ENCODE peak calls at places on chromosomes 3 and 15, in five cellular contexts. One of them, this sample, is unnamed.

GRCh38 chr3:27596334-27596841 is 112.2 kb upstream of the SLC4A7 start:
- DNase-seq in AG09309: no peak
- DNase-seq in midbrain: no peak
- DNase-seq in NCI-H1930: no peak
- DNase-seq in right cardiac atrium: no peak
- DNase-seq in this sample: no peak

GRCh38 chr3:169769287-169770181 is at the start of gene ACTRT3:
- DNase-seq in AG09309: no peak
- DNase-seq in NCI-H1930: no peak
- DNase-seq in right cardiac atrium: peak; percentile 78
- DNase-seq in midbrain: peak; percentile 69
- DNase-seq in this sample: no peak

GRCh38 chr15:101157721-101158120 is 94.1 kb downstream of the CHSY1 start:
- DNase-seq in AG09309: no peak
- DNase-seq in NCI-H1930: no peak
- DNase-seq in midbrain: no peak
- DNase-seq in right cardiac atrium: no peak
- DNase-seq in this sample: no peak

GRCh38 chr3:69433938-69434263 is 48.0 kb upstream of the FRMD4B start:
- DNase-seq in right cardiac atrium: no peak
- DNase-seq in NCI-H1930: no peak
- DNase-seq in AG09309: no peak
- DNase-seq in midbrain: peak; percentile 27
- DNase-seq in this sample: no peak

GRCh38 chr3:196287066-196287404 is 491 bp downstream of the PCYT1A start:
- DNase-seq in NCI-H1930: no peak
- DNase-seq in midbrain: peak; percentile 39
- DNase-seq in AG09309: no peak
- DNase-seq in right cardiac atrium: no peak
- DNase-seq in this sample: no peak

GRCh38 chr3:28905798-28906197 is 375.1 kb upstream of the RBMS3 start:
- DNase-seq in AG09309: no peak
- DNase-seq in NCI-H1930: no peak
- DNase-seq in right cardiac atrium: no peak
- DNase-seq in midbrain: no peak
- DNase-seq in this sample: no peak

GRCh38 chr15:38398134-38398533 is 55.8 kb upstream of the FAM98B start:
- DNase-seq in NCI-H1930: no peak
- DNase-seq in right cardiac atrium: peak; percentile 63
- DNase-seq in midbrain: no peak
- DNase-seq in AG09309: peak; percentile 89
- DNase-seq in this sample: no peak

GRCh38 chr15:71489570-71489969 is 320.8 kb upstream of the NR2E3 start:
- DNase-seq in AG09309: no peak
- DNase-seq in NCI-H1930: no peak
- DNase-seq in midbrain: no peak
- DNase-seq in right cardiac atrium: no peak
- DNase-seq in this sample: no peak

GRCh38 chr3:186653984-186654383 is 11.8 kb upstream of the HRG start:
- DNase-seq in right cardiac atrium: no peak
- DNase-seq in NCI-H1930: no peak
- DNase-seq in AG09309: no peak
- DNase-seq in midbrain: no peak
- DNase-seq in this sample: no peak

GRCh38 chr15:85795669-85796305 is 1.1 kb upstream of the KLHL25 start:
- DNase-seq in NCI-H1930: no peak
- DNase-seq in AG09309: no peak
- DNase-seq in right cardiac atrium: no peak
- DNase-seq in midbrain: no peak
- DNase-seq in this sample: no peak

This sample was measured in SIG-M5.